ENCODE peak calls at places on chromosome 12, in ten cellular contexts. One of them, this sample, is unnamed.

GRCh38 chr12:118332511-118332910 is 40.2 kb downstream of the TAOK3 start:
- DNase-seq in suprapubic skin: no peak
- DNase-seq in AG04450: no peak
- DNase-seq in neural progenitor cell: no peak
- DNase-seq in breast epithelium: no peak
- DNase-seq in choroid plexus epithelial cell: peak; percentile 47
- DNase-seq in uterus: no peak
- DNase-seq in cardiac fibroblast: no peak
- DNase-seq in testis: no peak
- DNase-seq in bronchial epithelial cell: no peak
- DNase-seq in this sample: no peak

GRCh38 chr12:130970165-130970907 is 16.6 kb downstream of the ADGRD1 start:
- DNase-seq in suprapubic skin: peak; percentile 43
- DNase-seq in AG04450: no peak
- DNase-seq in neural progenitor cell: no peak
- DNase-seq in breast epithelium: no peak
- DNase-seq in choroid plexus epithelial cell: no peak
- DNase-seq in uterus: peak; percentile 3
- DNase-seq in cardiac fibroblast: no peak
- DNase-seq in testis: no peak
- DNase-seq in bronchial epithelial cell: no peak
- DNase-seq in this sample: no peak

GRCh38 chr12:4567073-4567881 is 5.3 kb downstream of the DYRK4 start:
- DNase-seq in suprapubic skin: no peak
- DNase-seq in AG04450: no peak
- DNase-seq in neural progenitor cell: no peak
- DNase-seq in breast epithelium: no peak
- DNase-seq in choroid plexus epithelial cell: no peak
- DNase-seq in uterus: no peak
- DNase-seq in cardiac fibroblast: no peak
- DNase-seq in testis: no peak
- DNase-seq in bronchial epithelial cell: no peak
- DNase-seq in this sample: no peak

GRCh38 chr12:3747976-3748619 is 4.8 kb downstream of the CRACR2A start:
- DNase-seq in suprapubic skin: no peak
- DNase-seq in AG04450: no peak
- DNase-seq in neural progenitor cell: no peak
- DNase-seq in breast epithelium: peak; percentile 93
- DNase-seq in choroid plexus epithelial cell: no peak
- DNase-seq in uterus: no peak
- DNase-seq in cardiac fibroblast: no peak
- DNase-seq in testis: no peak
- DNase-seq in bronchial epithelial cell: no peak
- DNase-seq in this sample: peak; percentile 63

GRCh38 chr12:774051-774614 is 21.8 kb downstream of the WNK1 start:
- DNase-seq in suprapubic skin: no peak
- DNase-seq in AG04450: no peak
- DNase-seq in neural progenitor cell: peak; percentile 53
- DNase-seq in breast epithelium: no peak
- DNase-seq in choroid plexus epithelial cell: peak; percentile 23
- DNase-seq in uterus: no peak
- DNase-seq in cardiac fibroblast: no peak
- DNase-seq in testis: no peak
- DNase-seq in bronchial epithelial cell: no peak
- DNase-seq in this sample: no peak

GRCh38 chr12:17326649-17327048 is 720.7 kb upstream of the LMO3 start:
- DNase-seq in suprapubic skin: no peak
- DNase-seq in AG04450: no peak
- DNase-seq in neural progenitor cell: no peak
- DNase-seq in breast epithelium: no peak
- DNase-seq in choroid plexus epithelial cell: no peak
- DNase-seq in uterus: no peak
- DNase-seq in cardiac fibroblast: no peak
- DNase-seq in testis: no peak
- DNase-seq in bronchial epithelial cell: no peak
- DNase-seq in this sample: no peak

GRCh38 chr12:2856901-2857495 is at the start of gene TEX52:
- DNase-seq in suprapubic skin: no peak
- DNase-seq in AG04450: no peak
- DNase-seq in neural progenitor cell: peak; percentile 84
- DNase-seq in breast epithelium: no peak
- DNase-seq in choroid plexus epithelial cell: no peak
- DNase-seq in uterus: no peak
- DNase-seq in cardiac fibroblast: no peak
- DNase-seq in testis: no peak
- DNase-seq in bronchial epithelial cell: no peak
- DNase-seq in this sample: no peak

GRCh38 chr12:43291516-43291915 is 260.5 kb downstream of the ADAMTS20 start:
- DNase-seq in suprapubic skin: no peak
- DNase-seq in AG04450: peak; percentile 64
- DNase-seq in neural progenitor cell: no peak
- DNase-seq in breast epithelium: no peak
- DNase-seq in choroid plexus epithelial cell: peak; percentile 78
- DNase-seq in uterus: no peak
- DNase-seq in cardiac fibroblast: peak; percentile 88
- DNase-seq in testis: no peak
- DNase-seq in bronchial epithelial cell: peak; percentile 37
- DNase-seq in this sample: no peak

GRCh38 chr12:18546399-18546798 is 191.4 kb downstream of the PLCZ1 start:
- DNase-seq in suprapubic skin: no peak
- DNase-seq in AG04450: no peak
- DNase-seq in neural progenitor cell: no peak
- DNase-seq in breast epithelium: no peak
- DNase-seq in choroid plexus epithelial cell: peak; percentile 91
- DNase-seq in uterus: no peak
- DNase-seq in cardiac fibroblast: peak; percentile 77
- DNase-seq in testis: no peak
- DNase-seq in bronchial epithelial cell: peak; percentile 88
- DNase-seq in this sample: no peak

GRCh38 chr12:52074006-52074405 is 4.2 kb downstream of the ATG101 start:
- DNase-seq in suprapubic skin: no peak
- DNase-seq in AG04450: no peak
- DNase-seq in neural progenitor cell: no peak
- DNase-seq in breast epithelium: peak; percentile 67
- DNase-seq in choroid plexus epithelial cell: peak; percentile 89
- DNase-seq in uterus: no peak
- DNase-seq in cardiac fibroblast: peak; percentile 78
- DNase-seq in testis: peak; percentile 91
- DNase-seq in bronchial epithelial cell: no peak
- DNase-seq in this sample: peak; percentile 91

GRCh38 chr12:10223208-10223607 is 10.5 kb downstream of the GABARAPL1 start:
- DNase-seq in suprapubic skin: no peak
- DNase-seq in AG04450: no peak
- DNase-seq in neural progenitor cell: no peak
- DNase-seq in breast epithelium: no peak
- DNase-seq in choroid plexus epithelial cell: no peak
- DNase-seq in uterus: no peak
- DNase-seq in cardiac fibroblast: no peak
- DNase-seq in testis: no peak
- DNase-seq in bronchial epithelial cell: no peak
- DNase-seq in this sample: no peak

GRCh38 chr12:74021937-74022336 is 515.7 kb upstream of the ATXN7L3B start:
- DNase-seq in suprapubic skin: no peak
- DNase-seq in AG04450: no peak
- DNase-seq in neural progenitor cell: peak; percentile 92
- DNase-seq in breast epithelium: peak; percentile 61
- DNase-seq in choroid plexus epithelial cell: peak; percentile 75
- DNase-seq in uterus: no peak
- DNase-seq in cardiac fibroblast: peak; percentile 60
- DNase-seq in testis: peak; percentile 84
- DNase-seq in bronchial epithelial cell: peak; percentile 61
- DNase-seq in this sample: no peak

GRCh38 chr12:12167847-12168246 is 97.1 kb downstream of the BCL2L14 start:
- DNase-seq in suprapubic skin: no peak
- DNase-seq in AG04450: no peak
- DNase-seq in neural progenitor cell: no peak
- DNase-seq in breast epithelium: no peak
- DNase-seq in choroid plexus epithelial cell: no peak
- DNase-seq in uterus: no peak
- DNase-seq in cardiac fibroblast: no peak
- DNase-seq in testis: no peak
- DNase-seq in bronchial epithelial cell: no peak
- DNase-seq in this sample: no peak
- TF ChIP-seq CTCF in suprapubic skin: no peak
- TF ChIP-seq CTCF in AG04450: no peak
- TF ChIP-seq CTCF in neural progenitor cell: no peak
- TF ChIP-seq CTCF in breast epithelium: no peak
- TF ChIP-seq CTCF in choroid plexus epithelial cell: no peak
- TF ChIP-seq CTCF in uterus: no peak
- TF ChIP-seq CTCF in cardiac fibroblast: no peak
- TF ChIP-seq CTCF in testis: no peak
- TF ChIP-seq CTCF in bronchial epithelial cell: no peak
- TF ChIP-seq CTCF in this sample: no peak

DNA sequence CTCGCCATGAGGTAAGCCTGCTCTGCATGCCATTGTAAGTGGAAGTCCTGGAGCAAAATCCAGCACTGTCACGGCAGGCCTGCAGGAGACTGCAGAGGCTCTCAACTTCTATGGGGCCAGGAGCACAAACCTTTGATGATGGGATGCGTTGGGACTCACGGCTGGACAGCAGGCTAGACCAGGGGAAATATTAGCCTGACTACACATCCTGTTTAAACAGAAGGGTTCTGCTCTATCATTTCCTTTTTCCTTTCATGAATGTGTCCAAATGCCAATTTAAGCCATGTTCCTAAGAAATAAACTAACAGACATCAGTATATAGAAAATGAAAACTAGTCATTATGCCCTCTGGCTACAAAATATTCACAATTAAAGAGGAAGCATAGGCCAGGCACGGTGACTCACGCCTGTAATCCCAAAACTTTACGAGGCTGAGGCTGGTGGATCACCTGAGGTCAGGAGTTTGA is 33.9 kb upstream of the RASSF8 start:
- DNase-seq in suprapubic skin: no peak
- DNase-seq in AG04450: no peak
- DNase-seq in neural progenitor cell: peak; percentile 41
- DNase-seq in breast epithelium: no peak
- DNase-seq in choroid plexus epithelial cell: no peak
- DNase-seq in uterus: no peak
- DNase-seq in cardiac fibroblast: no peak
- DNase-seq in testis: no peak
- DNase-seq in bronchial epithelial cell: peak; percentile 90
- DNase-seq in this sample: no peak
- TF ChIP-seq CTCF in suprapubic skin: no peak
- TF ChIP-seq CTCF in AG04450: no peak
- TF ChIP-seq CTCF in neural progenitor cell: no peak
- TF ChIP-seq CTCF in breast epithelium: no peak
- TF ChIP-seq CTCF in choroid plexus epithelial cell: no peak
- TF ChIP-seq CTCF in uterus: no peak
- TF ChIP-seq CTCF in cardiac fibroblast: no peak
- TF ChIP-seq CTCF in testis: no peak
- TF ChIP-seq CTCF in bronchial epithelial cell: no peak
- TF ChIP-seq CTCF in this sample: no peak

GRCh38 chr12:120130011-120130410 is 13.5 kb upstream of the RAB35 start:
- DNase-seq in suprapubic skin: no peak
- DNase-seq in AG04450: no peak
- DNase-seq in neural progenitor cell: no peak
- DNase-seq in breast epithelium: no peak
- DNase-seq in choroid plexus epithelial cell: no peak
- DNase-seq in uterus: no peak
- DNase-seq in cardiac fibroblast: no peak
- DNase-seq in testis: no peak
- DNase-seq in bronchial epithelial cell: no peak
- DNase-seq in this sample: no peak

GRCh38 chr12:120131116-120131515 is 14.6 kb upstream of the RAB35 start:
- DNase-seq in suprapubic skin: no peak
- DNase-seq in AG04450: no peak
- DNase-seq in neural progenitor cell: no peak
- DNase-seq in breast epithelium: no peak
- DNase-seq in choroid plexus epithelial cell: no peak
- DNase-seq in uterus: no peak
- DNase-seq in cardiac fibroblast: no peak
- DNase-seq in testis: no peak
- DNase-seq in bronchial epithelial cell: no peak
- DNase-seq in this sample: no peak

GRCh38 chr12:120134307-120134980 is 17.9 kb upstream of the RAB35 start:
- DNase-seq in suprapubic skin: no peak
- DNase-seq in AG04450: no peak
- DNase-seq in neural progenitor cell: no peak
- DNase-seq in breast epithelium: no peak
- DNase-seq in choroid plexus epithelial cell: no peak
- DNase-seq in uterus: no peak
- DNase-seq in cardiac fibroblast: no peak
- DNase-seq in testis: no peak
- DNase-seq in bronchial epithelial cell: no peak
- DNase-seq in this sample: no peak

GRCh38 chr12:120132437-120132836 is 15.9 kb upstream of the RAB35 start:
- DNase-seq in suprapubic skin: no peak
- DNase-seq in AG04450: no peak
- DNase-seq in neural progenitor cell: no peak
- DNase-seq in breast epithelium: no peak
- DNase-seq in choroid plexus epithelial cell: no peak
- DNase-seq in uterus: no peak
- DNase-seq in cardiac fibroblast: no peak
- DNase-seq in testis: no peak
- DNase-seq in bronchial epithelial cell: no peak
- DNase-seq in this sample: no peak

DNA sequence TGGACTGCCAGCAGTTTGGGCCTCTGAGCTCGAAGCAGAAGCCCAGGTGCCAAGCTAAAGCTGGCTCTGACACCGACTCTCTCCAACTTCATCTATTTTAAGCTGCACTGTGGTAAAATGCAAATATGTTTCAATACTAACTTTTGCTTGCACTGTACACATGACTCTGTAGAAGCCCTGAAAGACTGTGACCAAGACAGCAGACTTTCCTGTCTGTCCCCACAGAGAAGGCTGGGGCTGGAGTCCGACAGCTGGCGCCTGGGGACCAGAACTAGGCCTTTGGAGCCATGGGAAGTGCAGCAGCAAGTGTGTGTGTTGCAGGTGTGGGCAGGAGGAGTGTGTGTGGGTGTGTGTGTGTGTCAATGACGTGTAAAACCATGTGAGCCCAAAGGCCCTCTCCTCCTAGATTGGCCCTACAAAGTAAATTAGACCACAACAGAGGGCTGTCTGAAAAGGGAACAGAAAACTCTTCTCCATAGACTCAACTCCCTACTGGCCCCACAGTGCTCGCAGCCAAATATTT is 16.4 kb upstream of the RAB35 start:
- DNase-seq in suprapubic skin: no peak
- DNase-seq in AG04450: no peak
- DNase-seq in neural progenitor cell: no peak
- DNase-seq in breast epithelium: no peak
- DNase-seq in choroid plexus epithelial cell: no peak
- DNase-seq in uterus: no peak
- DNase-seq in cardiac fibroblast: no peak
- DNase-seq in testis: no peak
- DNase-seq in bronchial epithelial cell: no peak
- DNase-seq in this sample: no peak
- TF ChIP-seq CTCF in suprapubic skin: no peak
- TF ChIP-seq CTCF in AG04450: no peak
- TF ChIP-seq CTCF in neural progenitor cell: no peak
- TF ChIP-seq CTCF in breast epithelium: no peak
- TF ChIP-seq CTCF in choroid plexus epithelial cell: no peak
- TF ChIP-seq CTCF in uterus: no peak
- TF ChIP-seq CTCF in cardiac fibroblast: no peak
- TF ChIP-seq CTCF in testis: no peak
- TF ChIP-seq CTCF in bronchial epithelial cell: no peak
- TF ChIP-seq CTCF in this sample: no peak

DNA sequence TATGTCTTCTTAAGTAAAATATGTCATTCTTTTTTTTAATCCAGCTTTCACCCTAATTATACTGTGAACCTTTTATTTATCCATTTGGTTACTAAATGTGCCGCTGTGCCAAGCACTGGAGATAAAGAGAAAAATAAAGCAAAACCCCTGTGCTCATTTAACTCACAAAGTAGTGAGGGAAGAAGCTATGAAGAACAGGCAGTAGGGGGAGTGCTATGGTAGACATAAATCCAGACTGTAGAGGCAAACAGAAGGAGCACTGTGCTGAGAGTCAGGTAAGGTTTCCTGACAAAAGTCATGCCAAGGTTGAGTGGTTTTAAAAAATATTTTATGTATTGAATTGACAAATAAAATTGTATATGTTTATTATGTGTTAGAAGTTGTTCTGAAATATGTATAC is 188.5 kb upstream of the SYT10 start:
- DNase-seq in suprapubic skin: no peak
- DNase-seq in AG04450: no peak
- DNase-seq in neural progenitor cell: no peak
- DNase-seq in breast epithelium: no peak
- DNase-seq in choroid plexus epithelial cell: no peak
- DNase-seq in uterus: no peak
- DNase-seq in cardiac fibroblast: no peak
- DNase-seq in testis: no peak
- DNase-seq in bronchial epithelial cell: no peak
- DNase-seq in this sample: no peak
- TF ChIP-seq CTCF in suprapubic skin: no peak
- TF ChIP-seq CTCF in AG04450: no peak
- TF ChIP-seq CTCF in neural progenitor cell: peak; percentile 21
- TF ChIP-seq CTCF in breast epithelium: no peak
- TF ChIP-seq CTCF in choroid plexus epithelial cell: no peak
- TF ChIP-seq CTCF in uterus: no peak
- TF ChIP-seq CTCF in cardiac fibroblast: no peak
- TF ChIP-seq CTCF in testis: no peak
- TF ChIP-seq CTCF in bronchial epithelial cell: no peak
- TF ChIP-seq CTCF in this sample: no peak

This sample was measured in osteocyte.